ENCODE peak calls at places on chromosome 4, in four cellular contexts. One of them, this sample, is unnamed.

GRCh38 chr4:66275381-66276060 is 605.2 kb upstream of the EPHA5 start:
- DNase-seq in GM23248: no peak
- DNase-seq in HCT116: no peak
- DNase-seq in PC-3: no peak
- DNase-seq in this sample: no peak

GRCh38 chr4:83613023-83613422 is 77.1 kb downstream of the GPAT3 start:
- DNase-seq in GM23248: no peak
- DNase-seq in HCT116: no peak
- DNase-seq in PC-3: no peak
- DNase-seq in this sample: no peak

GRCh38 chr4:22115262-22115661 is 166.7 kb upstream of the KCNIP4 start:
- DNase-seq in GM23248: no peak
- DNase-seq in HCT116: no peak
- DNase-seq in PC-3: no peak
- DNase-seq in this sample: no peak

GRCh38 chr4:110609044-110609750 is 13.7 kb downstream of the PITX2 start:
- DNase-seq in GM23248: peak; percentile 8
- DNase-seq in HCT116: no peak
- DNase-seq in PC-3: peak; percentile 24
- DNase-seq in this sample: no peak

GRCh38 chr4:6175426-6175825 is 24.9 kb downstream of the JAKMIP1 start:
- DNase-seq in GM23248: no peak
- DNase-seq in HCT116: no peak
- DNase-seq in PC-3: no peak
- DNase-seq in this sample: no peak

GRCh38 chr4:152458801-152459302 is 77.0 kb downstream of the FBXW7 start:
- DNase-seq in GM23248: peak; percentile 2
- DNase-seq in HCT116: no peak
- DNase-seq in PC-3: no peak
- DNase-seq in this sample: no peak

GRCh38 chr4:120633810-120634209 is 288.7 kb downstream of the PRDM5 start:
- DNase-seq in GM23248: peak; percentile 50
- DNase-seq in HCT116: no peak
- DNase-seq in PC-3: no peak
- DNase-seq in this sample: no peak

GRCh38 chr4:78864405-78865024 is 74.7 kb downstream of the PAQR3 start:
- DNase-seq in GM23248: peak; percentile 81
- DNase-seq in HCT116: peak; percentile 64
- DNase-seq in PC-3: peak; percentile 78
- DNase-seq in this sample: peak; percentile 86

GRCh38 chr4:128468485-128468989 is 180.9 kb upstream of the PGRMC2 start:
- DNase-seq in GM23248: peak; percentile 98
- DNase-seq in HCT116: no peak
- DNase-seq in PC-3: peak; percentile 83
- DNase-seq in this sample: no peak

GRCh38 chr4:142565771-142566170 is 280.3 kb downstream of the INPP4B start:
- DNase-seq in GM23248: no peak
- DNase-seq in HCT116: no peak
- DNase-seq in PC-3: no peak
- DNase-seq in this sample: no peak

GRCh38 chr4:90498175-90498574 is 371.0 kb downstream of the CCSER1 start:
- DNase-seq in GM23248: no peak
- DNase-seq in HCT116: no peak
- DNase-seq in PC-3: no peak
- DNase-seq in this sample: no peak

GRCh38 chr4:79695848-79696247 is 287.8 kb upstream of the GK2 start:
- DNase-seq in GM23248: no peak
- DNase-seq in HCT116: no peak
- DNase-seq in PC-3: no peak
- DNase-seq in this sample: no peak

GRCh38 chr4:23163649-23164436 is 471.1 kb downstream of the GBA3 start:
- DNase-seq in GM23248: no peak
- DNase-seq in HCT116: no peak
- DNase-seq in PC-3: peak; percentile 77
- DNase-seq in this sample: no peak

GRCh38 chr4:132542228-132542627 is 606.9 kb upstream of the PCDH10 start:
- DNase-seq in GM23248: no peak
- DNase-seq in HCT116: no peak
- DNase-seq in PC-3: no peak
- DNase-seq in this sample: no peak

GRCh38 chr4:156623376-156623775 is 348.2 kb downstream of the PDGFC start:
- DNase-seq in GM23248: peak; percentile 46
- DNase-seq in HCT116: no peak
- DNase-seq in PC-3: no peak
- DNase-seq in this sample: no peak

GRCh38 chr4:155271557-155271956 is 63.1 kb downstream of the NPY2R start:
- DNase-seq in GM23248: peak; percentile 14
- DNase-seq in HCT116: peak; percentile 18
- DNase-seq in PC-3: no peak
- DNase-seq in this sample: no peak

GRCh38 chr4:25982962-25983361 is 68.9 kb downstream of the SMIM20 start:
- DNase-seq in GM23248: no peak
- DNase-seq in HCT116: no peak
- DNase-seq in PC-3: no peak
- DNase-seq in this sample: no peak

GRCh38 chr4:51965862-51966261 is 54.3 kb downstream of the LRRC66 start:
- DNase-seq in GM23248: no peak
- DNase-seq in HCT116: no peak
- DNase-seq in PC-3: no peak
- DNase-seq in this sample: no peak
- H3K4me1 ChIP-seq in GM23248: no peaks in the 10 kb centered on the region
- H3K4me1 ChIP-seq in HCT116: no peaks in the 10 kb centered on the region
- H3K4me1 ChIP-seq in PC-3: no peaks in the 10 kb centered on the region
- H3K4me1 ChIP-seq in this sample: no peaks in the 10 kb centered on the region

DNA sequence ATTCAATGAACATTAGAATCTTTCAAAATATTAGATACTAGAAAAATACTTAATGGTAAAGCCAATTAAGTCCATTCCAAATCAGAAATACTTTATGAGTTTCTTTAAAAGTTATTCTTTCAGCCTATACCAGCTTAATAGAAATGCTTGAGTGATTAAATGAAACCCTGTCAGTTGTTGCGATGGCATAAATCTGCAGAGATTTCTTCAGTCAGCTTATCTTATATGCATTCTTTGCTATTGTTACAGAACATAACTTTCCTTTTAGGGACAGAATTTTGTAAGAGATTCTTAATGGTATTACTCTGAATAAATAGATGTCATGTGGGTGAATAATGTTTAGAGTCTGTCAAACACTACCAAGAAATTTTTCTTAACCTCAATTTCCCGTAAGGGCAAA is 325.0 kb upstream of the HAND2 start:
- DNase-seq in GM23248: no peak
- DNase-seq in HCT116: no peak
- DNase-seq in PC-3: no peak
- DNase-seq in this sample: no peak
- H3K9me2 ChIP-seq in GM23248: no peaks in the 10 kb centered on the region
- H3K9me2 ChIP-seq in HCT116: no peaks in the 10 kb centered on the region
- H3K9me2 ChIP-seq in PC-3: no peaks in the 10 kb centered on the region
- H3K9me2 ChIP-seq in this sample: no peaks in the 10 kb centered on the region

GRCh38 chr4:44160776-44161377 is 287.7 kb downstream of the KCTD8 start:
- DNase-seq in GM23248: no peak
- DNase-seq in HCT116: no peak
- DNase-seq in PC-3: no peak
- DNase-seq in this sample: no peak
- H3K4me1 ChIP-seq in GM23248: no peaks in the 10 kb centered on the region
- H3K4me1 ChIP-seq in HCT116: no peaks in the 10 kb centered on the region
- H3K4me1 ChIP-seq in PC-3: peaks cover 27% of the 10 kb centered on the region
- H3K4me1 ChIP-seq in this sample: no peaks in the 10 kb centered on the region

GRCh38 chr4:148239406-148239805 is 202.8 kb downstream of the NR3C2 start:
- DNase-seq in GM23248: no peak
- DNase-seq in HCT116: no peak
- DNase-seq in PC-3: no peak
- DNase-seq in this sample: no peak
- H3K9me2 ChIP-seq in GM23248: no peaks in the 10 kb centered on the region
- H3K9me2 ChIP-seq in HCT116: no peaks in the 10 kb centered on the region
- H3K9me2 ChIP-seq in PC-3: no peaks in the 10 kb centered on the region
- H3K9me2 ChIP-seq in this sample: no peaks in the 10 kb centered on the region

DNA sequence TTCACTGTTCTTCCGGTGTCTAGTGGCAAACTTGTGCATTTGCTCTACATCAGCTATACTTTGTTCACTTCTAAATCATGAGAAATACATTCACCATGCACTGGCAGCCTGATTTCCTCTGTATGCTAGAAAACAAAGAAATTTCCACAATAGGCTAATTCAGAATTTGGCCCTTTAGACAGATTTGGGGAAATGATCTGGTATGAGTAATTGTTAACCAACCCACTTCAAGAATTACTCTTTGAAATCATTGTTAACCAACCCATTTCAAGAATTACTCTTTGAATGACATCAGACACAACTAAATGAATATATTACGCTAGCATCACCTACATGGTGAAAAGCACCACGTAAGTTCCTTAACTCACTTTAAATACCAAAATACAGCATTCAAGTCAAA is 14.6 kb downstream of the APBB2 start:
- DNase-seq in GM23248: no peak
- DNase-seq in HCT116: no peak
- DNase-seq in PC-3: no peak
- DNase-seq in this sample: no peak
- H3K4me1 ChIP-seq in GM23248: peaks cover 52% of the 10 kb centered on the region
- H3K4me1 ChIP-seq in HCT116: peaks cover 8% of the 10 kb centered on the region
- H3K4me1 ChIP-seq in PC-3: peaks cover 9% of the 10 kb centered on the region
- H3K4me1 ChIP-seq in this sample: peaks cover 20% of the 10 kb centered on the region

This sample was measured in OCI-LY7.